ENCODE peak calls at places on chromosomes 12 and 14, in ten cellular contexts. Y is colonic mucosa, S is tibial nerve, O is transverse colon, X is cardiac muscle cell, T is GM12878, E is fibroblast of lung, L is IMR-90, G is body of pancreas, W is Karpas-422. H is an unnamed sample.

GRCh38 chr14:65434216-65434850 is 21.8 kb downstream of the FUT8 start:
- DNase-seq in Y (no peak), S (no peak), O (no peak), X (peak; percentile 24), T (no peak), E (no peak), L (no peak), G (no peak), W (peak; percentile 47), H (no peak)

GRCh38 chr12:68792952-68793351 is 15.0 kb upstream of the MDM2 start:
- DNase-seq in Y (no peak), S (no peak), O (peak; percentile 18), X (peak; percentile 43), T (peak; percentile 66), E (peak; percentile 48), L (peak; percentile 49), G (no peak), W (peak; percentile 84), H (no peak)

GRCh38 chr12:103800252-103800771 is 40.7 kb downstream of the NT5DC3 start:
- DNase-seq in Y (peak; percentile 60), S (peak; percentile 49), O (peak; percentile 33), X (peak; percentile 88), T (no peak), E (peak; percentile 89), L (peak; percentile 73), G (peak; percentile 76), W (no peak), H (peak; percentile 68)

GRCh38 chr14:22887990-22888378 is 5.0 kb downstream of the REM2 start:
- DNase-seq in Y (no peak), S (no peak), O (peak; percentile 62), X (no peak), T (peak; percentile 53), E (no peak), L (no peak), G (no peak), W (peak; percentile 93), H (peak; percentile 83)

GRCh38 chr12:18591473-18591872 is 146.3 kb downstream of the PLCZ1 start:
- DNase-seq in Y (no peak), S (no peak), O (no peak), X (no peak), T (no peak), E (no peak), L (no peak), G (no peak), W (no peak), H (no peak)

GRCh38 chr12:130017571-130018449 is 114.0 kb upstream of the TMEM132D start:
- DNase-seq in Y (no peak), S (no peak), O (no peak), X (no peak), T (no peak), E (no peak), L (no peak), G (no peak), W (no peak), H (no peak)

GRCh38 chr12:50765325-50765911 is 1.5 kb downstream of the ATF1 start:
- DNase-seq in Y (peak; percentile 58), S (peak; percentile 47), O (peak; percentile 57), X (peak; percentile 50), T (no peak), E (peak; percentile 66), L (peak; percentile 56), G (peak; percentile 55), W (peak; percentile 75), H (peak; percentile 68)

GRCh38 chr14:93009471-93010117 is 86.6 kb downstream of the CHGA start:
- DNase-seq in Y (no peak), S (peak; percentile 33), O (no peak), X (no peak), T (no peak), E (no peak), L (no peak), G (no peak), W (no peak), H (no peak)

DNA sequence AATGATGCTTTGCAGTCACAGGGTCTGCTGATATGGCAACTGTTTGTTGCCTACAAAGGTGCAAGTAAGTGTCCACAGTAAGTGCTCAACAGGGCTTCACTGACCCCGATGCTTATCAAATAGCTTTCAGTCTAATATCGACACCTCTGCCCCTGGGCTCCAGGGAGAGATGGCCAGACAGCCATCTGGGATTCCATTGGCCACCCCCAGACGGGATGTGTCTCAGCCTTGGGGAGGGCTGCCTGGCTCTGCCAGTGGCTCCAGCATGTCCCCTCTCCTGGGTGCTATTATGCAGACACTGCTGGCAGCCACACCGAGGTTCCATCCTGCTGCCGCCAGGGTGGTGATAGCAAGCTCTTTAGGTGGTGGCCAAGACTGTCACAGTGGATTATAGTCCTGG is 57.4 kb downstream of the DGLUCY start:
- DNase-seq in Y (no peak), S (no peak), O (no peak), X (no peak), T (no peak), E (no peak), L (no peak), G (no peak), W (no peak), H (no peak)
- H3K4me1 ChIP-seq in Y (no peaks in the 10 kb centered on the region), S (peaks cover 22% of the 10 kb centered on the region), O (peaks cover 4% of the 10 kb centered on the region), X (peaks cover 4% of the 10 kb centered on the region), T (no peaks in the 10 kb centered on the region), E (peaks cover 4% of the 10 kb centered on the region), L (peaks cover 8% of the 10 kb centered on the region), G (peaks cover 23% of the 10 kb centered on the region), W (no peaks in the 10 kb centered on the region), H (peaks cover 17% of the 10 kb centered on the region)

GRCh38 chr12:3922033-3922432 is 48.8 kb upstream of the PARP11 start:
- DNase-seq in Y (no peak), S (no peak), O (no peak), X (no peak), T (no peak), E (no peak), L (no peak), G (no peak), W (no peak), H (no peak)

GRCh38 chr12:3924761-3925160 is 51.6 kb upstream of the PARP11 start:
- DNase-seq in Y (no peak), S (no peak), O (no peak), X (no peak), T (no peak), E (no peak), L (no peak), G (no peak), W (no peak), H (no peak)

GRCh38 chr12:3921526-3921925 is 48.3 kb upstream of the PARP11 start:
- DNase-seq in Y (no peak), S (no peak), O (no peak), X (no peak), T (no peak), E (no peak), L (no peak), G (no peak), W (no peak), H (no peak)

GRCh38 chr12:3921142-3921520 is 47.9 kb upstream of the PARP11 start:
- DNase-seq in Y (no peak), S (no peak), O (no peak), X (no peak), T (no peak), E (no peak), L (no peak), G (no peak), W (no peak), H (no peak)

GRCh38 chr12:3920378-3921141 is 47.4 kb upstream of the PARP11 start:
- DNase-seq in Y (no peak), S (no peak), O (peak; percentile 13), X (no peak), T (no peak), E (peak; percentile 15), L (no peak), G (no peak), W (no peak), H (no peak)
- H3K4me3 ChIP-seq in Y (no peak overlapping the region), S (no peak overlapping the region), O (no peak overlapping the region), X (no peak overlapping the region), T (no peak overlapping the region), E (no peak overlapping the region), L (no peak overlapping the region), G (no peak overlapping the region), W (no peak overlapping the region), H (no peak overlapping the region)

GRCh38 chr14:76947838-76948184 is 80.7 kb downstream of the IRF2BPL start:
- DNase-seq in Y (no peak), S (no peak), O (no peak), X (no peak), T (no peak), E (no peak), L (no peak), G (no peak), W (no peak), H (no peak)

GRCh38 chr14:76950043-76951020 is 78.2 kb downstream of the IRF2BPL start:
- DNase-seq in Y (no peak), S (no peak), O (no peak), X (peak; percentile 58), T (no peak), E (peak; percentile 47), L (peak; percentile 44), G (peak; percentile 58), W (no peak), H (no peak)

GRCh38 chr14:76948213-76948947 is 80.1 kb downstream of the IRF2BPL start:
- DNase-seq in Y (peak; percentile 70), S (no peak), O (peak; percentile 64), X (no peak), T (no peak), E (no peak), L (no peak), G (peak; percentile 49), W (no peak), H (no peak)

GRCh38 chr14:76947078-76947837 is 81.2 kb downstream of the IRF2BPL start:
- DNase-seq in Y (peak; percentile 92), S (peak; percentile 60), O (peak; percentile 89), X (peak; percentile 93), T (peak; percentile 67), E (peak; percentile 94), L (peak; percentile 88), G (peak; percentile 96), W (peak; percentile 92), H (peak; percentile 88)

DNA sequence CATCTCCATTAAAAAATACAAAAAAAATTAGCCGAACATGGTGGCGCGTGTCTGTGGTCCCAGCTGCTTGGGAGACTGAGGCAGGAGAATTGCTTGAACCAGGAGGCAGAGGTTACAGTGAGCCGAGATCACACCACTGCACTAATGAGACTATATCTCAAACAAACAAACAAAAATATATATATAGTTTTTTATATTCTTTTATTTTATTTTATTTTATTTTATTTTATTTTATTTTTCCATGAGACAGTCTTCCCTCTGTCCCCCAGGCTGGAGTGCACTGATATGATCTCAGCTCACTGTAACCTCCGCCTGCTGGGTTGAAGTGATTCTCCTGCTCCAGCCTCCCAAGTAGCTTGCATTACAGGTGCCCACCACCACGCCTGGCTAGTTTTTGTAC is 79.5 kb downstream of the IRF2BPL start:
- DNase-seq in Y (no peak), S (no peak), O (no peak), X (no peak), T (no peak), E (no peak), L (no peak), G (no peak), W (no peak), H (no peak)
- H3K4me1 ChIP-seq in Y (peaks cover 11% of the 10 kb centered on the region), S (peaks cover 74% of the 10 kb centered on the region), O (peaks cover 17% of the 10 kb centered on the region), X (peaks cover 15% of the 10 kb centered on the region), T (peaks cover 25% of the 10 kb centered on the region), E (peaks cover 23% of the 10 kb centered on the region), L (peaks cover 27% of the 10 kb centered on the region), G (peaks cover 46% of the 10 kb centered on the region), W (peaks cover 15% of the 10 kb centered on the region), H (peaks cover 10% of the 10 kb centered on the region)

DNA sequence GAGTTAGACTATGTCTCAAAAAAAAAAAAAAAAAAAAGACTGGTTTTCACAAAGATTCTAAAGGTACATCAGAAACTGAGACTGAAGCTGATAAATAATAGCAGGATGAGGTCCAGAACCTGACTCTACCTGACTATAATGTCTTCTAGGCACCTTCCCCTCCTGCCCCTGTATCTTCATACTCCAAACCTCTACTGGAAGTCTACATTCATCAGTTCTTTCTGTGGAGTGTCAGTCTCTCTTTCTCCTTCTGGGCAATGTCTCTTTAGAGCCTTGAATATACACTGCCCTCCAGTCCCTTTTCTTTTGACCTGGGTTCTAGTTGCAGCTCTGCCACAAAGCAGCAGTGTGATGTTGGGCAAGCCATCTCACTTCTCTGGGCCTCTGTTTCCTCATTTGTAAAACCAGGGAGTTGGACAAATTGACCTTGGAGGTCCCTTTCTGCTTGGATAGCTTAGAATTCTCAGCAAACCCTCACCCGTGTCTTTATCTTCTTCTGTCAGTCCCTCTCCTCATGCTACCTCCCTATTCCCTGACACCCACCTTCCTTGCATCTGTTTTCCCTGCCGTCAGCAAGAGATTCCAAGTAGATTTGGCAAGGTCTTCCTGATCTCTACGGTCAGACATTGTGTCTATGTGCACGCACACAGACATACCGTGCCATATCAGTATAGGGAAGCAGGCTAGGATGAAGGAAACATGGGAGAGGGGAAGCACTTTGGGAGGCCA is 4.3 kb downstream of the NFE2 start:
- DNase-seq in Y (no peak), S (no peak), O (no peak), X (no peak), T (no peak), E (no peak), L (no peak), G (no peak), W (no peak), H (no peak)
- H3K4me3 ChIP-seq in Y (no peak overlapping the region), S (no peak overlapping the region), O (no peak overlapping the region), X (no peak overlapping the region), T (no peak overlapping the region), E (no peak overlapping the region), L (no peak overlapping the region), G (no peak overlapping the region), W (no peak overlapping the region), H (no peak overlapping the region)

H was measured in Peyer's patch.